ENCODE peak calls at places on chromosomes 13 and 19, in ten cellular contexts. E is breast epithelium, B is endodermal cell, D is A549, S is ascending aorta, A is gastrocnemius medialis, H is heart left ventricle, F is tibial artery, U is PC-9, O is psoas muscle. Q is an unnamed sample.

GRCh38 chr19:38795549-38795948 is 6.5 kb downstream of the LGALS7B start:
- DNase-seq in A (no peak), B (no peak), O (no peak), D (no peak), S (no peak), F (no peak), U (no peak), H (no peak), E (no peak), Q (no peak)

GRCh38 chr13:33129094-33129832 is 113.0 kb downstream of the KL start:
- DNase-seq in F (no peak), E (no peak), D (no peak), A (no peak), B (no peak), H (peak; percentile 54), S (no peak), U (no peak), O (no peak), Q (no peak)

GRCh38 chr13:60591348-60591747 is 194.3 kb downstream of the TDRD3 start:
- DNase-seq in F (no peak), S (no peak), E (no peak), H (no peak), B (no peak), D (no peak), A (no peak), U (no peak), O (no peak), Q (no peak)

GRCh38 chr19:33438016-33438671 is 64.6 kb downstream of the CEBPG start:
- DNase-seq in A (peak; percentile 52), S (no peak), H (peak; percentile 34), U (no peak), B (no peak), F (no peak), D (no peak), E (no peak), O (no peak), Q (no peak)

GRCh38 chr19:19670070-19670551 is 1.5 kb downstream of the ZNF101 start:
- DNase-seq in D (no peak), A (no peak), E (no peak), B (peak; percentile 84), F (no peak), U (no peak), O (no peak), H (no peak), S (no peak), Q (no peak)

GRCh38 chr19:7947939-7948338 is 4.5 kb upstream of the TIMM44 start:
- DNase-seq in A (no peak), F (no peak), E (no peak), O (no peak), U (peak; percentile 55), D (peak; percentile 31), S (no peak), B (no peak), H (no peak), Q (no peak)

GRCh38 chr13:46962286-46962941 is 65.6 kb upstream of the HTR2A start:
- DNase-seq in A (no peak), S (no peak), H (no peak), F (no peak), B (no peak), E (no peak), O (no peak), U (no peak), D (no peak), Q (no peak)

GRCh38 chr19:14472202-14472961 is 2.8 kb downstream of the PTGER1 start:
- DNase-seq in E (no peak), F (peak; percentile 79), A (no peak), O (peak; percentile 76), U (no peak), B (peak; percentile 95), H (peak; percentile 74), S (peak; percentile 79), D (peak; percentile 50), Q (no peak)

GRCh38 chr19:41601771-41602170 is 25.1 kb downstream of the CEACAM4 start:
- DNase-seq in A (no peak), H (no peak), F (peak; percentile 55), U (no peak), S (no peak), E (no peak), O (no peak), B (no peak), D (no peak), Q (no peak)

GRCh38 chr13:38686635-38687245 is at the start of gene FREM2:
- DNase-seq in H (no peak), S (no peak), O (peak; percentile 20), E (peak; percentile 31), B (peak; percentile 98), F (no peak), A (peak; percentile 65), D (peak; percentile 23), U (peak; percentile 64), Q (no peak)

GRCh38 chr19:13094771-13095392 is 7.8 kb downstream of the LYL1 start:
- DNase-seq in S (peak; percentile 64), O (no peak), D (no peak), F (no peak), U (no peak), B (peak; percentile 85), H (peak; percentile 37), A (no peak), E (no peak), Q (no peak)

GRCh38 chr19:13024958-13025653 is 29.8 kb downstream of the NFIX start:
- DNase-seq in O (peak; percentile 54), H (no peak), E (no peak), A (peak; percentile 53), B (peak; percentile 77), U (no peak), F (peak; percentile 71), D (no peak), S (no peak), Q (no peak)

GRCh38 chr13:89965252-89965651 is 1382.2 kb upstream of the MIR17HG start:
- DNase-seq in A (no peak), E (no peak), D (no peak), O (no peak), F (no peak), B (no peak), U (no peak), H (no peak), S (no peak), Q (no peak)

GRCh38 chr19:33171916-33172359 is 22.2 kb upstream of the LRP3 start:
- DNase-seq in H (no peak), A (no peak), E (no peak), F (no peak), D (peak; percentile 42), S (no peak), U (no peak), B (peak; percentile 13), O (no peak), Q (no peak)

GRCh38 chr13:76516013-76516412 is 370.2 kb downstream of the KCTD12 start:
- DNase-seq in A (no peak), E (no peak), H (no peak), F (no peak), U (no peak), O (no peak), D (no peak), S (no peak), B (no peak), Q (peak; percentile 78)

GRCh38 chr13:49615844-49616687 is 12.2 kb upstream of the ARL11 start:
- DNase-seq in D (no peak), A (no peak), B (no peak), U (no peak), S (no peak), F (no peak), H (no peak), E (no peak), O (no peak), Q (no peak)

DNA sequence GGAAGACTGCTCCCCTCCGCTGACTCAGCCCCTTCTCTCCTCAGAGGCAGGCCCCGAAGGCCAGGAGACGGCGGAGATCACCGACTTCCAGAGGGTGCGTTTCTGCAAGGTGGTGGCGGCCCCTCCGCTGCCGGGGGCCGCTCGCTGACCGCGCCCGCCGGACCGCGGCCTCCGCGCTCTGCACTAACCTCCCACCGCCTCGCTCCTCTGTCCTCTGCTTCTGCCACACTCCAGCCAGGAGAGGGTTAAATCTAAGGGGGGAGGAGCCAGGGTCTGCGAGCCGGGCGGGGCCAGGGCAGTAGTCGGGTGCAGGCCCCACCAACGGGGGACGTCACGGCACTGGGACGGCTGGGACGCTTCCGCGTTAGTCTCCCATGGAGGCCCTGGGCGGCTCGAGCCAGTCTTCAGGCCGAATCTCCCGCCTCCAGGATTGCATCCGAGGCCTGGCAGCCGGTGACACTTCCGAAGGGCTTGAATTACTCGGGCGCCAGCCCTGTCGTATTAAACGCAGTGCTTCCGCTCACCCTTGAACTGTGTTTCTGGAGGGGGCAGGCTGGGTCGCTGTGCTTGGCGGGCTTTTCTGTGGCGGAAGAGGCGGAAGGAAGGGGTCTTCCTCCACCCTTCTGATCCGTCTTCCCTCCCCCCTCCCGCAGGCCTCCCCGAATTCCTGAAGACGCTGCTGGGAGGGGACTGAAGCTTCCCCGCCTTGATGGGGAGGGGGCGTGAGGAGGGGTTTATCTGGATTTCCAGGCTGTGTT is 1.2 kb upstream of the INAFM1 start:
- DNase-seq in H (peak; percentile 92), E (peak; percentile 94), O (peak; percentile 92), F (peak; percentile 98), S (peak; percentile 97), D (peak; percentile 96), U (peak; percentile 85), B (peak; percentile 98), A (peak; percentile 81), Q (peak; percentile 77)
- H3K27ac ChIP-seq in H (peak overlapping the region; percentile 99), E (peak overlapping the region; percentile 99), O (peak overlapping the region; percentile 85), F (peak overlapping the region; percentile 99), S (peak overlapping the region; percentile 99), D (peak overlapping the region; percentile 80), U (peak overlapping the region; percentile 96), B (peak overlapping the region; percentile 98), A (peak overlapping the region; percentile 88), Q (peak overlapping the region; percentile 97)

GRCh38 chr13:96850538-96850937 is 143.7 kb downstream of the OXGR1 start:
- DNase-seq in F (no peak), A (no peak), U (no peak), B (no peak), S (no peak), H (no peak), O (no peak), D (no peak), E (no peak), Q (no peak)
- TF ChIP-seq CTCF in F (no peak), A (no peak), U (no peak), B (no peak), S (no peak), H (no peak), O (no peak), D (no peak), E (no peak), Q (no peak)

GRCh38 chr19:44176590-44176989 is 11.7 kb downstream of the ZNF226 start:
- DNase-seq in A (no peak), F (no peak), E (no peak), O (no peak), D (peak; percentile 38), H (no peak), U (no peak), B (no peak), S (no peak), Q (no peak)
- H3K9me3 ChIP-seq in A (peaks cover 44% of the 10 kb centered on the region), F (peaks cover 98% of the 10 kb centered on the region), E (peaks cover 86% of the 10 kb centered on the region), O (peaks cover 88% of the 10 kb centered on the region), D (peaks cover 100% of the 10 kb centered on the region), H (peaks cover 70% of the 10 kb centered on the region), U (peaks cover 51% of the 10 kb centered on the region), B (peaks cover 58% of the 10 kb centered on the region), S (peaks cover 92% of the 10 kb centered on the region), Q (peaks cover 23% of the 10 kb centered on the region)

DNA sequence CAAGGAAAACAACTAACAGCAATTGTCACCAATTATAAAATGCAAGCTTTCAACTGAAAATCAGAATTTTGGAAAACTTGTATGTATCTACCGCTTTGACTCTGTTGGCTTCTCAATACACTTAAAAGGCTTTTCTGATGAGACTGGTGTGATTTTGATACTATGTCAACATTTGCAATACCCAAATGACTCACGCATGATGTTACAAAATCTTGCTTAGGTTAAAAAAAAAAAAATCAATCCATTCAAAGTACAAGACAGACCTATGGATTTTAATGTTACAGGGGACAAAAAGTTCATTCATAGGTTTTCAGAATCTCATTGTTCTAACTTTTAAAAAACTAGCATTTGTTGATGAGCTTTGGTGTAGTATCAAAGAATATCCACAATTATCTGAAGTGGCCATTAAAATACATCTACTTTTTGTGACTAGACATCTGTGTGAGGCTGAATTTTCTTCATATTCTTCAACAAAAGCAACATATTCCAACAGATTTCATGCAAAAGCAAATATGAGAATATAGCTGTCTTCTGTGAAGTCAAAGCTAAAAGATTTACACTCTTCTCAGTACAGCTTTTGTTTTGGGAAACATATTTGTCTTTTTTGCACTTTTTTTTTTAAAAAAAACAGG is 10.7 kb downstream of the ELF1 start:
- DNase-seq in U (peak; percentile 75), A (no peak), E (no peak), H (no peak), S (no peak), D (peak; percentile 56), O (no peak), B (no peak), F (no peak), Q (peak; percentile 37)
- H3K27ac ChIP-seq in U (peak overlapping the region; percentile 93), A (no peak overlapping the region), E (no peak overlapping the region), H (no peak overlapping the region), S (no peak overlapping the region), D (peak overlapping the region; percentile 47), O (no peak overlapping the region), B (no peak overlapping the region), F (no peak overlapping the region), Q (no peak overlapping the region)

Q was measured in AG04450.